ENCODE peak calls at places on chromosome 13, in ten cellular contexts. One of them, this sample, is unnamed.

GRCh38 chr13:56713656-56714055 is 427.1 kb upstream of the PRR20A start:
- DNase-seq in fibroblast of lung: no peak
- DNase-seq in IMR-90: no peak
- DNase-seq in suprapubic skin: no peak
- DNase-seq in cardiac muscle cell: no peak
- DNase-seq in BE2C: no peak
- DNase-seq in fibroblast of mammary gland: no peak
- DNase-seq in foreskin fibroblast: no peak
- DNase-seq in AG10803: no peak
- DNase-seq in K562: no peak
- DNase-seq in this sample: no peak

GRCh38 chr13:44259045-44260042 is 114.3 kb upstream of the SERP2 start:
- DNase-seq in IMR-90: peak; percentile 66
- DNase-seq in BE2C: peak; percentile 33
- DNase-seq in fibroblast of lung: peak; percentile 45
- DNase-seq in K562: peak; percentile 71
- DNase-seq in cardiac muscle cell: peak; percentile 66
- DNase-seq in AG10803: peak; percentile 11
- DNase-seq in foreskin fibroblast: no peak
- DNase-seq in suprapubic skin: no peak
- DNase-seq in fibroblast of mammary gland: peak; percentile 61
- DNase-seq in this sample: peak; percentile 51

GRCh38 chr13:79225487-79226232 is 180.4 kb downstream of the RBM26 start:
- DNase-seq in suprapubic skin: no peak
- DNase-seq in AG10803: no peak
- DNase-seq in K562: no peak
- DNase-seq in fibroblast of mammary gland: no peak
- DNase-seq in cardiac muscle cell: no peak
- DNase-seq in BE2C: no peak
- DNase-seq in fibroblast of lung: no peak
- DNase-seq in foreskin fibroblast: no peak
- DNase-seq in IMR-90: no peak
- DNase-seq in this sample: no peak

GRCh38 chr13:33524086-33524485 is 238.5 kb upstream of the STARD13 start:
- DNase-seq in fibroblast of mammary gland: peak; percentile 89
- DNase-seq in foreskin fibroblast: peak; percentile 74
- DNase-seq in suprapubic skin: no peak
- DNase-seq in AG10803: peak; percentile 90
- DNase-seq in K562: no peak
- DNase-seq in IMR-90: peak; percentile 92
- DNase-seq in cardiac muscle cell: peak; percentile 89
- DNase-seq in fibroblast of lung: peak; percentile 88
- DNase-seq in BE2C: no peak
- DNase-seq in this sample: no peak

GRCh38 chr13:24032252-24032651 is 128.3 kb upstream of the SPATA13 start:
- DNase-seq in BE2C: no peak
- DNase-seq in AG10803: peak; percentile 98
- DNase-seq in fibroblast of lung: peak; percentile 75
- DNase-seq in cardiac muscle cell: peak; percentile 95
- DNase-seq in suprapubic skin: no peak
- DNase-seq in fibroblast of mammary gland: peak; percentile 86
- DNase-seq in IMR-90: peak; percentile 84
- DNase-seq in foreskin fibroblast: peak; percentile 58
- DNase-seq in K562: no peak
- DNase-seq in this sample: no peak

GRCh38 chr13:21033866-21034601 is 27.4 kb downstream of the LATS2 start:
- DNase-seq in AG10803: peak; percentile 75
- DNase-seq in BE2C: no peak
- DNase-seq in suprapubic skin: no peak
- DNase-seq in fibroblast of lung: no peak
- DNase-seq in fibroblast of mammary gland: peak; percentile 42
- DNase-seq in IMR-90: no peak
- DNase-seq in K562: no peak
- DNase-seq in foreskin fibroblast: peak; percentile 47
- DNase-seq in cardiac muscle cell: peak; percentile 21
- DNase-seq in this sample: no peak

GRCh38 chr13:79710376-79710775 is 229.4 kb downstream of the NDFIP2 start:
- DNase-seq in fibroblast of lung: peak; percentile 36
- DNase-seq in suprapubic skin: no peak
- DNase-seq in cardiac muscle cell: peak; percentile 71
- DNase-seq in fibroblast of mammary gland: peak; percentile 45
- DNase-seq in K562: no peak
- DNase-seq in AG10803: peak; percentile 86
- DNase-seq in IMR-90: no peak
- DNase-seq in BE2C: no peak
- DNase-seq in foreskin fibroblast: peak; percentile 18
- DNase-seq in this sample: no peak

GRCh38 chr13:27371932-27372331 is 52.5 kb upstream of the GTF3A start:
- DNase-seq in fibroblast of lung: no peak
- DNase-seq in K562: no peak
- DNase-seq in fibroblast of mammary gland: no peak
- DNase-seq in IMR-90: no peak
- DNase-seq in foreskin fibroblast: no peak
- DNase-seq in BE2C: no peak
- DNase-seq in AG10803: no peak
- DNase-seq in suprapubic skin: no peak
- DNase-seq in cardiac muscle cell: no peak
- DNase-seq in this sample: no peak

GRCh38 chr13:75934889-75935288 is 298.8 kb downstream of the LMO7 start:
- DNase-seq in IMR-90: peak; percentile 62
- DNase-seq in suprapubic skin: no peak
- DNase-seq in BE2C: no peak
- DNase-seq in foreskin fibroblast: peak; percentile 48
- DNase-seq in fibroblast of lung: peak; percentile 9
- DNase-seq in K562: no peak
- DNase-seq in AG10803: peak; percentile 23
- DNase-seq in cardiac muscle cell: no peak
- DNase-seq in fibroblast of mammary gland: peak; percentile 71
- DNase-seq in this sample: no peak

GRCh38 chr13:31945202-31945978 is 86.2 kb upstream of the FRY start:
- DNase-seq in cardiac muscle cell: peak; percentile 79
- DNase-seq in fibroblast of mammary gland: peak; percentile 94
- DNase-seq in BE2C: peak; percentile 77
- DNase-seq in IMR-90: peak; percentile 81
- DNase-seq in foreskin fibroblast: peak; percentile 87
- DNase-seq in suprapubic skin: peak; percentile 82
- DNase-seq in fibroblast of lung: peak; percentile 90
- DNase-seq in AG10803: peak; percentile 96
- DNase-seq in K562: no peak
- DNase-seq in this sample: no peak

DNA sequence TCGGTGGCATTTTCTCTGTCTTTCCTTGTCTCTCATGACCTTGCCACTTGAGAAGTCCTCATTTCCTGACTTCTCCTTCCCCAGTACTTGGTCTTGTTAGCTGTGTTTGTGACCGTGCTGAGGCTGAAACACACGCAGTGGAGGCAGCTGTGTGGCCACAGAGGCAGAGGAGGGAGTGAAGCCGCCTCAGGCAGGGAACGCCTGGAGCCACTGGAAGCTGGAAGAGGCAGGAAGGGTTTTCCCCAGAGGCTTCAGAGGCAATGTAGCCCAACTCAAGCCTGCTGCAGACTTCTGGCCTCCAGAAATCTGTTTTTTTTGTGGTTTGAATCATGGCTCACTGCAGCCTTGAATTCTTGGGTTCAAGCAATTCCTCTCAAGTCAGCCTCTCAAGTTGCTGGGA is 29.3 kb upstream of the ARGLU1 start:
- DNase-seq in fibroblast of lung: no peak
- DNase-seq in cardiac muscle cell: peak; percentile 55
- DNase-seq in K562: no peak
- DNase-seq in fibroblast of mammary gland: peak; percentile 42
- DNase-seq in BE2C: no peak
- DNase-seq in AG10803: peak; percentile 31
- DNase-seq in IMR-90: no peak
- DNase-seq in foreskin fibroblast: no peak
- DNase-seq in suprapubic skin: no peak
- DNase-seq in this sample: no peak
- H3K4me3 ChIP-seq in fibroblast of lung: no peak overlapping the region
- H3K4me3 ChIP-seq in cardiac muscle cell: no peak overlapping the region
- H3K4me3 ChIP-seq in K562: no peak overlapping the region
- H3K4me3 ChIP-seq in fibroblast of mammary gland: no peak overlapping the region
- H3K4me3 ChIP-seq in BE2C: no peak overlapping the region
- H3K4me3 ChIP-seq in AG10803: no peak overlapping the region
- H3K4me3 ChIP-seq in IMR-90: no peak overlapping the region
- H3K4me3 ChIP-seq in foreskin fibroblast: no peak overlapping the region
- H3K4me3 ChIP-seq in suprapubic skin: no peak overlapping the region
- H3K4me3 ChIP-seq in this sample: no peak overlapping the region

DNA sequence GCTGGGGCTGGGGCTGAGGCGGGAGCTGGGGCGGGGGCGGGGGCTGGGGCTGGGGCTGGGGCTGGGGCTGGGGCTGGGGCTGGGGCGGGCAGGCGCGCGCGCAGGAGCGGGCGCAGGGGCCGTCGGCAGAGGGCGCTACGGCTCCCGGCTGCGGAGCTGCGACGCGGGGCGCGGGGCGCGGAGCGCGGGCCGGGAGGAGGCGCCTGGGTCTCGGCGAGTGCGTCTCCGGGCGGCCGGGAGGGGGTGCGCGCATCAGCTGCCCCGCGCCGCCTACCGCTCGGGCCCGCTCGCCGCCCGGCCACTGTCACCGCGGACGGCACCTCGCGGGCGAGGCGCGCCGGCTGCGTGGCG is 416 bp upstream of the MTUS2 start:
- DNase-seq in foreskin fibroblast: peak; percentile 35
- DNase-seq in K562: peak; percentile 78
- DNase-seq in fibroblast of lung: peak; percentile 8
- DNase-seq in fibroblast of mammary gland: peak; percentile 19
- DNase-seq in IMR-90: peak; percentile 32
- DNase-seq in AG10803: peak; percentile 16
- DNase-seq in suprapubic skin: no peak
- DNase-seq in cardiac muscle cell: peak; percentile 54
- DNase-seq in BE2C: peak; percentile 82
- DNase-seq in this sample: no peak
- TF ChIP-seq CTCF in foreskin fibroblast: no peak
- TF ChIP-seq CTCF in K562: peak; percentile 52
- TF ChIP-seq CTCF in fibroblast of lung: no peak
- TF ChIP-seq CTCF in fibroblast of mammary gland: no peak
- TF ChIP-seq CTCF in IMR-90: peak; percentile 44
- TF ChIP-seq CTCF in AG10803: no peak
- TF ChIP-seq CTCF in suprapubic skin: no peak
- TF ChIP-seq CTCF in cardiac muscle cell: no peak
- TF ChIP-seq CTCF in BE2C: no peak
- TF ChIP-seq CTCF in this sample: peak; percentile 44

GRCh38 chr13:113187263-113187669 is 21.2 kb downstream of the PCID2 start:
- DNase-seq in cardiac muscle cell: peak; percentile 98
- DNase-seq in AG10803: peak; percentile 99
- DNase-seq in fibroblast of lung: peak; percentile 99
- DNase-seq in BE2C: peak; percentile 95
- DNase-seq in fibroblast of mammary gland: peak; percentile 100
- DNase-seq in suprapubic skin: peak; percentile 94
- DNase-seq in K562: peak; percentile 68
- DNase-seq in foreskin fibroblast: peak; percentile 99
- DNase-seq in IMR-90: peak; percentile 100
- DNase-seq in this sample: no peak
- H3K4me3 ChIP-seq in cardiac muscle cell: no peak overlapping the region
- H3K4me3 ChIP-seq in AG10803: peak overlapping the region; percentile 52
- H3K4me3 ChIP-seq in fibroblast of lung: peak overlapping the region; percentile 19
- H3K4me3 ChIP-seq in BE2C: peak overlapping the region; percentile 7
- H3K4me3 ChIP-seq in fibroblast of mammary gland: peak overlapping the region; percentile 34
- H3K4me3 ChIP-seq in suprapubic skin: peak overlapping the region; percentile 19
- H3K4me3 ChIP-seq in K562: no peak overlapping the region
- H3K4me3 ChIP-seq in foreskin fibroblast: peak overlapping the region; percentile 35
- H3K4me3 ChIP-seq in IMR-90: peak overlapping the region; percentile 7
- H3K4me3 ChIP-seq in this sample: no peak overlapping the region

GRCh38 chr13:42762251-42762650 is 19.1 kb upstream of the FAM216B start:
- DNase-seq in fibroblast of lung: no peak
- DNase-seq in cardiac muscle cell: peak; percentile 61
- DNase-seq in AG10803: no peak
- DNase-seq in IMR-90: peak; percentile 54
- DNase-seq in foreskin fibroblast: peak; percentile 40
- DNase-seq in K562: no peak
- DNase-seq in suprapubic skin: no peak
- DNase-seq in BE2C: no peak
- DNase-seq in fibroblast of mammary gland: peak; percentile 24
- DNase-seq in this sample: no peak
- TF ChIP-seq CTCF in fibroblast of lung: no peak
- TF ChIP-seq CTCF in cardiac muscle cell: no peak
- TF ChIP-seq CTCF in AG10803: no peak
- TF ChIP-seq CTCF in IMR-90: no peak
- TF ChIP-seq CTCF in foreskin fibroblast: no peak
- TF ChIP-seq CTCF in K562: no peak
- TF ChIP-seq CTCF in suprapubic skin: no peak
- TF ChIP-seq CTCF in BE2C: no peak
- TF ChIP-seq CTCF in fibroblast of mammary gland: no peak
- TF ChIP-seq CTCF in this sample: no peak

GRCh38 chr13:34719060-34719875 is 222.8 kb upstream of the NBEA start:
- DNase-seq in K562: no peak
- DNase-seq in BE2C: no peak
- DNase-seq in fibroblast of lung: no peak
- DNase-seq in suprapubic skin: no peak
- DNase-seq in fibroblast of mammary gland: no peak
- DNase-seq in cardiac muscle cell: no peak
- DNase-seq in foreskin fibroblast: no peak
- DNase-seq in IMR-90: no peak
- DNase-seq in AG10803: no peak
- DNase-seq in this sample: no peak
- H3K4me3 ChIP-seq in K562: no peak overlapping the region
- H3K4me3 ChIP-seq in BE2C: no peak overlapping the region
- H3K4me3 ChIP-seq in fibroblast of lung: no peak overlapping the region
- H3K4me3 ChIP-seq in suprapubic skin: no peak overlapping the region
- H3K4me3 ChIP-seq in fibroblast of mammary gland: no peak overlapping the region
- H3K4me3 ChIP-seq in cardiac muscle cell: no peak overlapping the region
- H3K4me3 ChIP-seq in foreskin fibroblast: no peak overlapping the region
- H3K4me3 ChIP-seq in IMR-90: no peak overlapping the region
- H3K4me3 ChIP-seq in AG10803: no peak overlapping the region
- H3K4me3 ChIP-seq in this sample: no peak overlapping the region